ENCODE peak calls at places on chromosome 14, in seven cellular contexts. L is NCI-H345, A is thyroid gland, W is gastrocnemius medialis, I is NCI-H1417, M is NCI-H1092, T is amygdala. P is an unnamed sample.

GRCh38 chr14:76918751-76919421 is 92.7 kb downstream of the LRRC74A start:
- DNase-seq in L (peak), A (peak), W (peak), I (peak), M (peak), T (peak), P (peak)

GRCh38 chr14:98957211-98958047 is 314.6 kb downstream of the BCL11B start:
- DNase-seq in L (no peak), A (no peak), W (peak), I (no peak), M (no peak), T (no peak), P (no peak)

GRCh38 chr14:104144453-104144790 is 6.0 kb downstream of the KIF26A start:
- DNase-seq in L (no peak), A (no peak), W (no peak), I (no peak), M (no peak), T (no peak), P (no peak)

GRCh38 chr14:77007975-77008421 is 20.5 kb downstream of the IRF2BPL start:
- DNase-seq in L (no peak), A (peak), W (peak), I (no peak), M (no peak), T (no peak), P (no peak)

GRCh38 chr14:101776315-101776714 is 14.8 kb downstream of the PPP2R5C start:
- DNase-seq in L (no peak), A (no peak), W (no peak), I (no peak), M (no peak), T (no peak), P (no peak)

GRCh38 chr14:89171168-89171567 is 245.9 kb downstream of the FOXN3 start:
- DNase-seq in L (no peak), A (no peak), W (no peak), I (no peak), M (no peak), T (no peak), P (no peak)

GRCh38 chr14:100108840-100109593 is 43.8 kb downstream of the EVL start:
- DNase-seq in L (no peak), A (no peak), W (no peak), I (no peak), M (no peak), T (no peak), P (no peak)

GRCh38 chr14:75249251-75249957 is 29.2 kb upstream of the FOS start:
- DNase-seq in L (peak), A (peak), W (peak), I (peak), M (peak), T (no peak), P (peak)

GRCh38 chr14:99792551-99793212 is 531 bp upstream of the EML1 start:
- DNase-seq in L (no peak), A (peak), W (no peak), I (no peak), M (no peak), T (peak), P (no peak)

GRCh38 chr14:51855234-51855633 is 5.2 kb upstream of the GNG2 start:
- DNase-seq in L (no peak), A (no peak), W (no peak), I (no peak), M (no peak), T (no peak), P (peak)

GRCh38 chr14:68097727-68098126 is 278.1 kb downstream of the RAD51B start:
- DNase-seq in L (no peak), A (no peak), W (no peak), I (no peak), M (no peak), T (no peak), P (no peak)

GRCh38 chr14:73862480-73862879 is 10.8 kb downstream of the PTGR2 start:
- DNase-seq in L (no peak), A (no peak), W (no peak), I (no peak), M (no peak), T (no peak), P (no peak)

GRCh38 chr14:100096656-100097055 is 31.4 kb downstream of the EVL start:
- DNase-seq in L (no peak), A (no peak), W (no peak), I (no peak), M (no peak), T (no peak), P (no peak)

GRCh38 chr14:66530526-66530925 is 22.6 kb downstream of the GPHN start:
- DNase-seq in L (no peak), A (no peak), W (no peak), I (no peak), M (no peak), T (no peak), P (no peak)

GRCh38 chr14:94145902-94146527 is 16.6 kb upstream of the IFI27L2 start:
- DNase-seq in L (peak), A (no peak), W (no peak), I (no peak), M (no peak), T (no peak), P (peak)